ENCODE peak calls at places on chromosomes 11 and 22, in six cellular contexts. M is cardiac muscle cell, K is heart right ventricle, C is heart left ventricle, T is left ventricle myocardium inferior, V is right lobe of liver. U is an unnamed sample.
A peak's percentile ranks its signal among the peaks of the same experiment; 100 is the strongest.

GRCh38 chr11:93662177-93662575 is 694 bp downstream of the CEP295 start:
- DNase-seq in M (no peak), K (no peak), C (no peak), T (no peak), V (no peak), U (no peak)

GRCh38 chr11:33658195-33658900 is 42.3 kb downstream of the C11orf91 start:
- DNase-seq in M (no peak), K (no peak), C (no peak), T (no peak), V (no peak), U (no peak)

GRCh38 chr11:13718394-13718793 is 49.9 kb downstream of the FAR1 start:
- DNase-seq in M (no peak), K (no peak), C (no peak), T (no peak), V (no peak), U (no peak)

GRCh38 chr11:14119357-14119756 is 156.8 kb downstream of the SPON1 start:
- DNase-seq in M (peak; percentile 9), K (no peak), C (no peak), T (no peak), V (no peak), U (peak; percentile 16)

GRCh38 chr11:113245216-113245615 is 69.2 kb upstream of the TTC12 start:
- DNase-seq in M (no peak), K (no peak), C (no peak), T (no peak), V (no peak), U (no peak)

GRCh38 chr22:50483556-50483955 is 2.2 kb downstream of the ADM2 start:
- DNase-seq in M (no peak), K (no peak), C (no peak), T (no peak), V (no peak), U (peak; percentile 16)

GRCh38 chr11:125950178-125950490 is 4.3 kb downstream of the VSIG10L2 start:
- DNase-seq in M (no peak), K (no peak), C (no peak), T (no peak), V (no peak), U (no peak)

GRCh38 chr22:44605486-44605885 is 96.5 kb upstream of the PRR5 start:
- DNase-seq in M (no peak), K (no peak), C (no peak), T (no peak), V (no peak), U (no peak)

GRCh38 chr22:49623715-49624114 is 204.0 kb downstream of the BRD1 start:
- DNase-seq in M (no peak), K (no peak), C (no peak), T (no peak), V (no peak), U (no peak)

GRCh38 chr11:117175781-117176180 is 2.8 kb upstream of the SIDT2 start:
- DNase-seq in M (no peak), K (no peak), C (no peak), T (no peak), V (no peak), U (no peak)

GRCh38 chr11:34512810-34513673 is 552 bp downstream of the ELF5 start:
- DNase-seq in M (peak; percentile 56), K (peak; percentile 31), C (no peak), T (peak; percentile 29), V (peak; percentile 60), U (peak; percentile 25)

GRCh38 chr11:69647761-69648497 is 7.0 kb downstream of the CCND1 start:
- DNase-seq in M (no peak), K (no peak), C (no peak), T (no peak), V (peak; percentile 39), U (no peak)

GRCh38 chr11:83063073-83063754 is 8.5 kb downstream of the RAB30 start:
- DNase-seq in M (no peak), K (no peak), C (no peak), T (no peak), V (no peak), U (no peak)

GRCh38 chr11:65579291-65579690 is 3.4 kb downstream of the EHBP1L1 start:
- DNase-seq in M (no peak), K (no peak), C (no peak), T (no peak), V (no peak), U (no peak)

GRCh38 chr11:77503006-77503405 is 29.1 kb upstream of the PAK1 start:
- DNase-seq in M (peak; percentile 26), K (no peak), C (no peak), T (no peak), V (no peak), U (no peak)

GRCh38 chr11:62921573-62922188 is 518 bp upstream of the CHRM1 start:
- DNase-seq in M (no peak), K (no peak), C (no peak), T (no peak), V (no peak), U (no peak)

GRCh38 chr11:76830639-76831312 is 29.9 kb upstream of the ACER3 start:
- DNase-seq in M (no peak), K (no peak), C (no peak), T (no peak), V (no peak), U (no peak)

GRCh38 chr11:79087957-79088318 is 352.9 kb downstream of the TENM4 start:
- DNase-seq in M (peak; percentile 32), K (no peak), C (no peak), T (no peak), V (no peak), U (no peak)

GRCh38 chr11:66226111-66226510 is 42.3 kb upstream of the RAB1B start:
- DNase-seq in M (no peak), K (no peak), C (no peak), T (no peak), V (no peak), U (no peak)

GRCh38 chr22:25758316-25758715 is 16.3 kb downstream of the MYO18B start:
- DNase-seq in M (no peak), K (no peak), C (no peak), T (no peak), V (no peak), U (no peak)

GRCh38 chr11:35682230-35683195 is 19.9 kb downstream of the TRIM44 start:
- DNase-seq in M (no peak), K (no peak), C (no peak), T (no peak), V (no peak), U (no peak)

DNA sequence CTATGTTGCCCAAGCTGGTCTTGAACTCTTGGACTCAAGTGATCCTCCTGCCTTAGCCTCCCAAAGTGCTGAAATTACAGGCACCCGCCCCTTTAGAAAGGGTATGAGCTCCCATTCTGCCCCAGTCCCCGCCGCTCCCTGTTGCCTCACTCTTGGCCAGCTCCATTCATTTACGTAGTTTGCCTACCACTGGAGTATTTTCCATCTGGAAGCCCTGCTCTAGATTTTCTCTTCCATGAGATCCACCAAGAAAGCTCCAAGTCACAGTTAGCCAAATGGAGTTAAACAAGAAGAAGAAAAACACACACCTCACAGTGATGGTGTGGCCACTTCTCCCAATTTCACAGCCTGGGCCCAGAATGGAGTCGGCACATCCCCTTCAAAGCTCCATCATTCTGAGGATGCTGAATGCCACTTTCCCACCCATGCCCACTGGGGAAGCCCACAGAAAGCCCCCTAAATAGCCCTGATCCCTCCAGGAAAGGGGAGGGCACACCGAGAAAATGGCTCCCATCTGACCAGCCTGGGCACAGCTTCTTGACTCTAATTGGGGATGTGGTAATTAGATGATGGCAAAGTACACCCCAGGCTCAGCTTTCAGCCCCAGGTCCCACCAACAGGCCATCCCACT is 381.3 kb downstream of the MN1 start:
- DNase-seq in M (no peak), K (peak; percentile 36), C (no peak), T (peak; percentile 37), V (no peak), U (no peak)
- H3K4me1 ChIP-seq in M (peaks cover 8% of the 10 kb centered on the region), K (peaks cover 18% of the 10 kb centered on the region), C (peaks cover 23% of the 10 kb centered on the region), T (peaks cover 23% of the 10 kb centered on the region), V (peaks cover 15% of the 10 kb centered on the region), U (no peaks in the 10 kb centered on the region)

DNA sequence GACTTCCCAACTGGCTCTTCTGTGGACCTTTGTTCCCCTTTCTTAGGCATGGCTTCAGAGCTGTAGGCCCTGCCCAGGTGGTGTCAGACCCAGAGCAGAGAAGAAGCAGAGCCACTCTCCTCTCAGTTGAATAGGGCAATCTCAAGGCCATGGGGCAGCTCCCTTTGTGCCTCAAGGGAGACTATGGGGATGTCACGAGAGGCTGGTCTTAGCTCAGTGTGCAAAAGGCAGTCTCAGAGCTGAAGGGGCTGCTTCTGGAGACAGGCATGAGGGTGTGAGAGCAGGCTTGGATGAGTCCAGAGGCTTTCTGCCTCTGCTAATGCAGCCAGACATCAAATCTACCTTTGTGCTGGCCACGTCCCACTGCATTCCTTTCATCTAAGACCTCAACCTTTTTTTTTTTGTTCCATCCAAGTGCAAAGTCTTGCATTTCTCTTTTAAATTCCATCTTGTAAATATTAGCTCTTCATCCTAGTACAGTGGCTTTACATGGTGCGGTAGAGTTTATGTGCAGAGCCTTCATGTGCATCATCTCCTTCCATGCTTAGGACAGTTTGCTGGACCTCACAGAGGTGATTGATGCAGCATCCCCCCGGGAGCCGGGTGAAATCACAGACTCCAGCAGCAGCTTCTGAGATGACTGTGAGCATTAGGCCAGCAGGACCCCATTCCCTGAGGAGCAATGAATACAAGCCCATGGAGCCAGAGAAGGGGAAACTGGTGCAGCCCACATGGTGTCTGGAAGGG is 34.2 kb upstream of the FCHSD2 start:
- DNase-seq in M (no peak), K (no peak), C (no peak), T (no peak), V (peak; percentile 33), U (no peak)
- H3K4me1 ChIP-seq in M (peaks cover 23% of the 10 kb centered on the region), K (peaks cover 56% of the 10 kb centered on the region), C (peaks cover 69% of the 10 kb centered on the region), T (peaks cover 80% of the 10 kb centered on the region), V (peaks cover 13% of the 10 kb centered on the region), U (no peaks in the 10 kb centered on the region)

DNA sequence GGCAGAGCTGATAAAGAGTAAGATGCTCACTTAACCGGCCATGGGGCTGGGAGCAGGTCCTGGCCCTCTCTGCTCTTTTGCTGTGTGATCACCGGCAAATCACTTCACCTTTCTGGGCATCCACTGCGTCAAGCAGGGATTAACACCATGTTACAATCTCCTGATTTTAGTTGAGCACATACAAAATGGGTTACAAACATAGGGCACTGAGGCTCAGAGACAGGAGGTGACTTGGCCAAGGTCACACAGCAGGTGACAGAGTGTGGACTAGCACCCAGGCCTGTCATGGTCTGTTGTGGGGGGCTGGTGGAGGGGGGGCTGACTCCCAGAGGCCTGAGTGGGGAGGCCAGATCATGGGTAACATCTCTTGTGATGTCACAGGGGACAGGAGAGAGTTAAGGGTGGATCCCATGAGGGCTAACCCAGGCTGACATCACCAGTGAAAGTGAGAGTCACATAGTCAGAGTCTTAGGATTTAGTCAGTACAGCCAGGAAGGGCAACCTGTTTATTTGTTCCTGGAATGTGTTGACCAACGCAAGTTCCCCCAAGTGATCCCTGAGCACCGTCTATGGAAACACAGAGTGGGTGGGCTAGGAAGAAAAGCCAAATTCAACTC is 27.8 kb downstream of the GDPD5 start:
- DNase-seq in M (no peak), K (no peak), C (no peak), T (no peak), V (no peak), U (no peak)
- H3K4me1 ChIP-seq in M (peaks cover 14% of the 10 kb centered on the region), K (no peaks in the 10 kb centered on the region), C (peaks cover 6% of the 10 kb centered on the region), T (peaks cover 9% of the 10 kb centered on the region), V (no peaks in the 10 kb centered on the region), U (no peaks in the 10 kb centered on the region)

DNA sequence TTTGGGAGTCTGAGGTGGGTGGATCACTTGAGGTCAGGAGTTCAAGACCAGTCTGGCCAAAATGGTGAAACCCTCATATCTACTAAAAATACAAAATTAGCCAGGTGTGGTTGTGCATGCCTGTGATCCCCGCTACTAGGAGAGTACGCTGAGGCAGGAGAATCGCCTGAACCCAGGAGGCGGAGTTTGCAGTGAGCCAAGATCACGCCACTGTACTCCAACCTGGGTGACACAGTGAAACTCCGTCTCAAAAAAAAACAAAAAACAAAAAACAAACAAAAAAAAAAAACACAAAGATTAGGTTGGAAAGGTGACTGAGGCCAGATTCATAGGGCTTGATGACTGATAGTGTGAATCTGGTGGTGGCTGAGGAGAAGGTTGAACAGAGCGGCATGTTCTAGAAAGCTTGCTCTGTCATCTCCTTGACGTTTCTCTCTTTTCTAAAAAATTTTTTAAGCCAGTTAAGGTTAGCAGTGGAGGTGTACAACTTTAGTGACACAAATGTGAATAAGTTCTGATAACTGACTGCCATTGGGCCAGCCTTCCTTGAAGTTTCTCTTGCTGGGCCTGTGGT is 40.9 kb downstream of the TXN2 start:
- DNase-seq in M (no peak), K (no peak), C (no peak), T (no peak), V (no peak), U (no peak)
- H3K4me1 ChIP-seq in M (peaks cover 8% of the 10 kb centered on the region), K (no peaks in the 10 kb centered on the region), C (peaks cover 25% of the 10 kb centered on the region), T (peaks cover 18% of the 10 kb centered on the region), V (peaks cover under 1% of the 10 kb centered on the region), U (peaks cover 31% of the 10 kb centered on the region)

U was measured in CD8-positive, alpha-beta T cell.